ENCODE peak calls at places on chromosomes 2 and 18, in seven cellular contexts. J is GM06990; W is M059J; R is chondrocyte; H is body of pancreas; N is stimulated activated CD8-positive, alpha-beta memory T cell treated with anti-CD3 and anti-CD28 coated beads, Interleukin-7, amount 100 ng/mL, for 24 hours; B is NCI-H510A. A is an unnamed sample.

GRCh38 chr2:68318686-68319396 is 908 bp downstream of the CNRIP1 start:
- DNase-seq in B (peak; percentile 4), N (no peak), H (peak; percentile 3), J (no peak), R (no peak), W (no peak), A (no peak)

GRCh38 chr2:96203130-96204028 is 5.2 kb downstream of the STARD7 start:
- DNase-seq in H (no peak), N (no peak), R (no peak), J (no peak), W (no peak), B (no peak), A (no peak)

GRCh38 chr2:190181066-190181681 is 118.6 kb upstream of the MSTN start:
- DNase-seq in W (no peak), B (peak; percentile 54), J (no peak), R (no peak), N (no peak), H (no peak), A (no peak)

GRCh38 chr2:45778720-45779171 is 127.3 kb downstream of the PRKCE start:
- DNase-seq in W (peak; percentile 61), N (peak; percentile 14), H (peak; percentile 88), J (no peak), B (no peak), R (no peak), A (no peak)

GRCh38 chr2:55811048-55811447 is 112.5 kb downstream of the EFEMP1 start:
- DNase-seq in H (no peak), W (no peak), R (no peak), J (no peak), B (no peak), N (no peak), A (no peak)

GRCh38 chr18:61569176-61569892 is 236.1 kb downstream of the CDH20 start:
- DNase-seq in R (no peak), H (no peak), B (no peak), W (peak; percentile 98), N (no peak), J (no peak), A (no peak)

GRCh38 chr2:53787911-53788289 is 1.1 kb downstream of the ERLEC1 start:
- DNase-seq in W (no peak), R (no peak), H (no peak), N (no peak), B (no peak), J (no peak), A (no peak)

GRCh38 chr2:222423632-222424280 is 587 bp upstream of the SGPP2 start:
- DNase-seq in W (no peak), N (peak; percentile 17), B (no peak), J (peak; percentile 67), H (no peak), R (no peak), A (no peak)

GRCh38 chr2:237441605-237442004 is 27.6 kb upstream of the COL6A3 start:
- DNase-seq in N (no peak), J (no peak), R (no peak), W (peak; percentile 50), H (no peak), B (no peak), A (no peak)

GRCh38 chr2:134284119-134284670 is 30.3 kb downstream of the MGAT5 start:
- DNase-seq in B (no peak), R (no peak), N (no peak), H (no peak), W (no peak), J (no peak), A (no peak)

GRCh38 chr2:23939054-23939436 is 1.2 kb upstream of the UBXN2A start:
- DNase-seq in N (no peak), R (no peak), J (no peak), B (no peak), W (no peak), H (no peak), A (no peak)

GRCh38 chr18:49814147-49814499 is 790 bp upstream of the ACAA2 start:
- DNase-seq in R (no peak), H (peak; percentile 70), N (peak; percentile 26), J (no peak), B (no peak), W (peak; percentile 61), A (peak; percentile 15)

GRCh38 chr2:11342561-11343343 is 1.7 kb downstream of the ROCK2 start:
- DNase-seq in H (peak; percentile 44), R (no peak), B (no peak), J (no peak), W (peak; percentile 81), N (no peak), A (no peak)

GRCh38 chr2:77086478-77086877 is 435.7 kb downstream of the LRRTM4 start:
- DNase-seq in B (no peak), N (no peak), R (no peak), W (no peak), H (no peak), J (no peak), A (no peak)

GRCh38 chr2:158716091-158716815 is 78.9 kb upstream of the DAPL1 start:
- DNase-seq in J (no peak), N (no peak), B (no peak), W (peak; percentile 38), R (no peak), H (no peak), A (no peak)

GRCh38 chr2:19851116-19851515 is 50.7 kb downstream of the TTC32 start:
- DNase-seq in H (no peak), W (peak; percentile 15), J (no peak), B (no peak), R (no peak), N (no peak), A (no peak)